ENCODE peak calls at places on chromosomes 2 and 18, in seven cellular contexts. T, G, Z, N, C, H and Y are unnamed samples.

GRCh38 chr2:125643128-125643527 is 1012.8 kb upstream of the GYPC start:
- DNase-seq in Z (no peak), N (no peak), T (no peak), C (no peak), H (peak), G (no peak), Y (no peak)

GRCh38 chr2:239697765-239698164 is 296.9 kb upstream of the HDAC4 start:
- DNase-seq in C (no peak), H (no peak), T (no peak), Z (peak), G (no peak), N (no peak), Y (no peak)

GRCh38 chr2:19764998-19765397 is 136.8 kb downstream of the TTC32 start:
- DNase-seq in T (peak), H (no peak), G (no peak), N (no peak), Z (peak), C (no peak), Y (no peak)

GRCh38 chr2:208645226-208645625 is 238.6 kb downstream of the PTH2R start:
- DNase-seq in T (no peak), Z (no peak), C (no peak), H (no peak), G (no peak), N (no peak), Y (no peak)

GRCh38 chr2:235600926-235601325 is 107.1 kb downstream of the AGAP1 start:
- DNase-seq in Z (no peak), C (no peak), T (peak), H (no peak), N (no peak), G (no peak), Y (no peak)

GRCh38 chr2:150387586-150388288 is 99.7 kb downstream of the RND3 start:
- DNase-seq in G (no peak), T (no peak), N (no peak), Z (no peak), H (no peak), C (no peak), Y (no peak)

GRCh38 chr2:133837441-133838090 is 269.3 kb upstream of the NCKAP5 start:
- DNase-seq in N (no peak), G (no peak), C (no peak), Z (no peak), H (no peak), T (no peak), Y (no peak)

GRCh38 chr2:26072925-26073768 is 39.3 kb downstream of the RAB10 start:
- DNase-seq in H (no peak), T (peak), G (no peak), N (no peak), C (no peak), Z (peak), Y (no peak)

GRCh38 chr2:150486539-150487484 is 655 bp downstream of the RND3 start:
- DNase-seq in C (peak), T (no peak), Z (no peak), H (no peak), N (peak), G (no peak), Y (no peak)

GRCh38 chr18:10293966-10294365 is 160.5 kb upstream of the APCDD1 start:
- DNase-seq in H (no peak), Z (no peak), T (no peak), G (no peak), N (no peak), C (no peak), Y (no peak)

GRCh38 chr2:36367497-36368353 is 12.1 kb downstream of the CRIM1 start:
- DNase-seq in T (peak), H (no peak), C (no peak), Z (no peak), N (no peak), G (no peak), Y (no peak)

GRCh38 chr2:98464772-98465310 is 20.2 kb downstream of the INPP4A start:
- DNase-seq in T (no peak), C (no peak), G (no peak), H (peak), N (no peak), Z (peak), Y (no peak)

GRCh38 chr2:175853110-175853509 is 149.0 kb downstream of the LNPK start:
- DNase-seq in Z (no peak), G (no peak), T (no peak), N (no peak), H (no peak), C (no peak), Y (no peak)

GRCh38 chr2:75199428-75200011 is at the start of gene TACR1:
- DNase-seq in H (peak), N (peak), G (no peak), Z (peak), C (peak), T (peak), Y (no peak)

GRCh38 chr18:59604877-59605276 is 92.3 kb downstream of the CCBE1 start:
- DNase-seq in C (no peak), H (no peak), N (no peak), Z (no peak), T (no peak), G (no peak), Y (no peak)

GRCh38 chr2:27214936-27215335 is 2.2 kb upstream of the CAD start:
- DNase-seq in G (no peak), H (no peak), N (no peak), Z (no peak), C (no peak), T (no peak), Y (no peak)

GRCh38 chr2:27209621-27210401 is 2.0 kb upstream of the ATRAID start:
- DNase-seq in N (no peak), T (peak), Z (no peak), H (no peak), C (no peak), G (no peak), Y (no peak)

GRCh38 chr2:27211241-27211942 is 449 bp upstream of the ATRAID start:
- DNase-seq in N (no peak), Z (no peak), C (peak), G (no peak), T (no peak), H (no peak), Y (no peak)

GRCh38 chr2:27211943-27212625 is at the start of the genes ATRAID and SLC5A6:
- DNase-seq in G (peak), C (peak), T (peak), Z (peak), N (peak), H (no peak), Y (no peak)

DNA sequence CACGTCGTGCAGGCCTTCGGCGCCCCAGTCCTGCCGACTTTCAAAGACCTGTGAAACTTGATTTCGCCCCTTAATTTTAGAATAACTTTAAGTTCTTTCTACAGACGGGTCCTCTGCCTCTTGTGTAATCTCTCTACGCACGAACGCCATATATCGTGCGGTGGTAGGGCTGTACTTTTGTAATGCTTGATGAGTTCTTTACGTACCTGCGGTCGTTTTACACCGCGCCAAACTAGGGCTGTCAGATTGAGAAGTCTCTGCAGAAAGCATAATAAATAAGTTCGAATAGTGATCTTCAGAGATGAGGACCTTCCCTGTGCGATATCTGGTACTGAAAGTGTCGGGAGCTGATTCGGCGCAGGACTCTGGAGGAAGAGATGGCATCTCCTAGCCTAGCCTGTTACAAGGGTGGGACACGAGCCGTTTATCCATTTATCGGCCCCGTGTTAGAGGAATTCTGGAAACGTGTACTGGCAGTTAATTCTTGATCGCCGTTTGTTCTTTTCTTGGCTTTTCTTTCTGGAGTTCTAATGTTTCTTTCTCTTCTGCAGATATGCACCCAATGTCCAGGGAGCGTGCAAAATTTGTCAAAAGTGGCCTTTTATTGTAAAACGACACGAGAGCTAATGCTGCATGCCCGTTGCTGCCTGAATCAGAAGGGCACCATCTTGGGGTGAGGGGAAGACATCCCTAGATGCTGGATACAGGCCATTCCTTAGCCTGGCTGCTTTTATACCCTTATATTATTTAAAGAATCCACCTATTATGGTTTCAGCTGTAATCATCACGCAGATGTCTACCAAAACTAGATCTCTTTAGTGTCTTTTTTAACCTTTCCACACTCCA is 781 bp upstream of the SLC5A6 start:
- DNase-seq in Z (peak), N (no peak), H (no peak), C (peak), T (peak), G (no peak), Y (no peak)
- TF ChIP-seq SIN3A in Z (no peak), N (no peak), H (no peak), C (no peak), T (no peak), G (peak), Y (no peak)

DNA sequence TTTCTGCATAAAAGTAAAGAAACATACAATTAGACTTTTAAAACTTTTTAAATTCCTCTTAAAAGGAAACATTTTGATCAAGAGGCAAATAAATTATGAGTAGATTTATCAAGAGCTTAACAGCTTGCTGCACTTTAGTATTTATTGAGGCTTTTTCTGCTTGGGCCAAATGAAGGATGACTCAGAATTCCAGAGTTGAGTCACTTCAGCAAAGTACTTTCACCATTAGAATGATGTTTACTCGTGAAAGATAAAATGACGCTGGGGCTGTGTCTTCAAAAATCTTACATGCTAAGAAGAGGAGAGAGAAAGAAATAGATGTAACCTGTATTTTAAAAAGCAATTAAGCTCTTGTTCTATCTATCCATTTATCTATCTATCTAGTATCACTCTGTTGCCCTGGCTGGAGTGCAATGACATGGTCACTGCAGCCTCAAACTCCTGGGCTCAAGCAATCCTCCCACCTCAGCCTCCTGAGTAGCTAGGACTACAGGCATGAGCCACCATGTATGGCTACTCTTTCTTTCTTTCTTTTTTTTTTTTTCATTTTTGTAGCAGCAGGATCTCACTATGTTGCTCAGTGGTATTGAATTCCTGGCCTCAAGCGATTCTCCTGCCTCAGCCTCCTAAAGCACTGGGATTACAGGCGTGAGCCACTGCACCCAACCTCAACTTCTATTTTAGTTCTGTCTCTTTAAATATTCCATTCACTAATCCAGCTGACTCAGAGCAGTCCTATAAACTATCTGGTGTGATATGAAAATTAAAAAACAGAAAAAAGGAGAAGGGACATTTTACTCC is 75.2 kb upstream of the RIOK3 start:
- DNase-seq in Z (peak), T (peak), C (no peak), G (peak), H (peak), N (no peak), Y (peak)
- H3K27ac ChIP-seq in Z (no peak), T (no peak), C (no peak), G (peak), H (no peak), N (no peak), Y (peak)

GRCh38 chr18:12315481-12315880 is 7.4 kb downstream of the TUBB6 start:
- DNase-seq in H (no peak), Z (peak), G (no peak), C (no peak), N (no peak), T (no peak), Y (no peak)

GRCh38 chr18:12312936-12313335 is 4.9 kb downstream of the TUBB6 start:
- DNase-seq in N (no peak), Z (no peak), C (no peak), G (no peak), T (no peak), H (no peak), Y (no peak)

GRCh38 chr18:12315911-12316310 is 7.9 kb downstream of the TUBB6 start:
- DNase-seq in G (no peak), H (no peak), T (no peak), Z (no peak), C (no peak), N (no peak), Y (no peak)

GRCh38 chr18:12314586-12315305 is 6.7 kb downstream of the TUBB6 start:
- DNase-seq in N (no peak), H (no peak), C (no peak), T (no peak), G (no peak), Z (no peak), Y (no peak)

DNA sequence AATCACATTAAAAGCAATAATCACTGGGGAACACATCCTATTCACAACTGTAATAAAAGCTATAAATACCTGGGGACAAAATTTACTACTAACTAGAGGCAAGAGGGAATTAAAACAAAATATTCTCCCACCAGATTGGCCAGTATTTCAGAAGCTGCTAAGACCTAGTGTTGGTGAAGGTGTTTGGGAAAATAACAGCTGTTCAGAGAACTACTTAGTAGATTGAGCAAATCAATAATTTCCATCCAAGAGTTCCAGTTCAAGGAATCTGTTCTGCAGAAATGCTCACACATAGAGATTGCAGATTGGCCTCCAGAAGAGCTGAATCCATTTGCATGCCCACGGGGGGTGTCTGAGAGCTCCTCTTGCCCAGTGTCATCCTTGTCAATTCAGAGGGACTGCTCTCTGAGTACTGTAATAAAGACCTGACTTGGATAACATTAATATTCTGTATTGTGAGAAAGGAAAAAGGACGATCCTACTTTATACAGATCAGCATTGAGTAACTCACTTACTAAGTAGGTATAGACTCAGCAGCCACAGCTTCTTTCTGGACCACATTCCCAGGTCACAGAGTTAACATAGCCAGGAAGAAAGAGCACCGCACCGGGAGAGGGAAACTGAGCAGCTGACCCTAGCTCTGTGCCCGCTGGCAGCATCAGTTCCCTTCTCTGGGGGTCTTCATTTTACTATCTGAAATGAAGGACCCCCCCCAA is 5.6 kb downstream of the TUBB6 start:
- DNase-seq in N (no peak), T (no peak), Z (no peak), H (no peak), G (no peak), C (no peak), Y (no peak)
- TF ChIP-seq SIN3A in N (no peak), T (no peak), Z (no peak), H (no peak), G (no peak), C (no peak), Y (no peak)

GRCh38 chr2:232522014-232522854 is 2.0 kb downstream of the PRSS56 start:
- DNase-seq in N (peak), T (no peak), C (peak), G (no peak), H (no peak), Z (peak), Y (no peak)
- H3K27ac ChIP-seq in N (no peak), T (no peak), C (no peak), G (no peak), H (no peak), Z (no peak), Y (no peak)

DNA sequence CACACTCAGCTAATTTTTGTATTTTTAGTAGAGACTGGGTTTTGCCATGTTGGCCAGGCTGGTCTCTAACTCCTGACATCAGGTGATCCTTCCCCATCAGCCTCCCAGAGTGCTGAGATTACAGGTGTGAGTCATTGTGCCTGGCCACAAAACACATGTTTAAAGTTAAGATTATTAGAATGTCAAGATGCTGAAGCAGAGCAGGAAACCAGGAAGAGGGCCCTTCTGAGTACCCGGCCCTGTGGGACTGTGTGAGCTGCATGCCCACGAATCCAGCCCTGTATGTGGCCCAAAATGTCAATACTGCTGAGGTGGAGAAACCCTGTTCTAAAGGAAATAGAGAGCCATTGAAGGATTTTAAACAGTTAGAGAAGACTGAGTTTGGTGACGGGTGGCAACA is 31.0 kb upstream of the REV1 start:
- DNase-seq in T (no peak), Z (no peak), C (no peak), H (no peak), G (no peak), N (no peak), Y (no peak)
- TF ChIP-seq SIN3A in T (no peak), Z (no peak), C (no peak), H (no peak), G (no peak), N (no peak), Y (no peak)